ENCODE peak calls at places on chromosome 10, in four cellular contexts. One of them, this sample, is unnamed.

GRCh38 chr10:62492012-62492869 is 118.1 kb downstream of the ZNF365 start:
- DNase-seq in gastrocnemius medialis: no peak
- DNase-seq in GM12865: peak
- DNase-seq in bronchial epithelial cell: peak
- DNase-seq in this sample: peak

GRCh38 chr10:85927952-85928677 is 438.5 kb downstream of the GRID1 start:
- DNase-seq in bronchial epithelial cell: peak
- DNase-seq in gastrocnemius medialis: no peak
- DNase-seq in GM12865: no peak
- DNase-seq in this sample: no peak

GRCh38 chr10:33195608-33196376 is 138.7 kb downstream of the NRP1 start:
- DNase-seq in bronchial epithelial cell: no peak
- DNase-seq in gastrocnemius medialis: no peak
- DNase-seq in GM12865: no peak
- DNase-seq in this sample: no peak

GRCh38 chr10:132724436-132724835 is 61.5 kb downstream of the NKX6-2 start:
- DNase-seq in GM12865: no peak
- DNase-seq in bronchial epithelial cell: no peak
- DNase-seq in gastrocnemius medialis: no peak
- DNase-seq in this sample: peak

GRCh38 chr10:33183658-33184057 is 150.8 kb downstream of the NRP1 start:
- DNase-seq in GM12865: no peak
- DNase-seq in bronchial epithelial cell: no peak
- DNase-seq in gastrocnemius medialis: no peak
- DNase-seq in this sample: peak

GRCh38 chr10:58662314-58662713 is 149.6 kb downstream of the BICC1 start:
- DNase-seq in gastrocnemius medialis: no peak
- DNase-seq in bronchial epithelial cell: peak
- DNase-seq in GM12865: no peak
- DNase-seq in this sample: peak

GRCh38 chr10:57262908-57263307 is 901.8 kb upstream of the ZWINT start:
- DNase-seq in bronchial epithelial cell: no peak
- DNase-seq in GM12865: no peak
- DNase-seq in gastrocnemius medialis: no peak
- DNase-seq in this sample: no peak

GRCh38 chr10:98309366-98310355 is 41.7 kb upstream of the LOXL4 start:
- DNase-seq in bronchial epithelial cell: peak
- DNase-seq in GM12865: peak
- DNase-seq in gastrocnemius medialis: peak
- DNase-seq in this sample: peak

GRCh38 chr10:104546336-104546735 is 94.8 kb upstream of the SORCS3 start:
- DNase-seq in GM12865: no peak
- DNase-seq in bronchial epithelial cell: no peak
- DNase-seq in gastrocnemius medialis: no peak
- DNase-seq in this sample: no peak

GRCh38 chr10:7587865-7588188 is 78.9 kb downstream of the ITIH5 start:
- DNase-seq in bronchial epithelial cell: no peak
- DNase-seq in GM12865: no peak
- DNase-seq in gastrocnemius medialis: no peak
- DNase-seq in this sample: no peak

GRCh38 chr10:69500864-69501468 is 49.7 kb downstream of the TSPAN15 start:
- DNase-seq in bronchial epithelial cell: no peak
- DNase-seq in gastrocnemius medialis: no peak
- DNase-seq in GM12865: no peak
- DNase-seq in this sample: no peak

GRCh38 chr10:123429631-123430257 is 236.4 kb upstream of the GPR26 start:
- DNase-seq in gastrocnemius medialis: no peak
- DNase-seq in bronchial epithelial cell: no peak
- DNase-seq in GM12865: no peak
- DNase-seq in this sample: peak

GRCh38 chr10:28840202-28840601 is 162.9 kb downstream of the BAMBI start:
- DNase-seq in gastrocnemius medialis: no peak
- DNase-seq in bronchial epithelial cell: no peak
- DNase-seq in GM12865: no peak
- DNase-seq in this sample: no peak

GRCh38 chr10:125375210-125375609 is 214.8 kb upstream of the CTBP2 start:
- DNase-seq in bronchial epithelial cell: peak
- DNase-seq in gastrocnemius medialis: no peak
- DNase-seq in GM12865: no peak
- DNase-seq in this sample: no peak

DNA sequence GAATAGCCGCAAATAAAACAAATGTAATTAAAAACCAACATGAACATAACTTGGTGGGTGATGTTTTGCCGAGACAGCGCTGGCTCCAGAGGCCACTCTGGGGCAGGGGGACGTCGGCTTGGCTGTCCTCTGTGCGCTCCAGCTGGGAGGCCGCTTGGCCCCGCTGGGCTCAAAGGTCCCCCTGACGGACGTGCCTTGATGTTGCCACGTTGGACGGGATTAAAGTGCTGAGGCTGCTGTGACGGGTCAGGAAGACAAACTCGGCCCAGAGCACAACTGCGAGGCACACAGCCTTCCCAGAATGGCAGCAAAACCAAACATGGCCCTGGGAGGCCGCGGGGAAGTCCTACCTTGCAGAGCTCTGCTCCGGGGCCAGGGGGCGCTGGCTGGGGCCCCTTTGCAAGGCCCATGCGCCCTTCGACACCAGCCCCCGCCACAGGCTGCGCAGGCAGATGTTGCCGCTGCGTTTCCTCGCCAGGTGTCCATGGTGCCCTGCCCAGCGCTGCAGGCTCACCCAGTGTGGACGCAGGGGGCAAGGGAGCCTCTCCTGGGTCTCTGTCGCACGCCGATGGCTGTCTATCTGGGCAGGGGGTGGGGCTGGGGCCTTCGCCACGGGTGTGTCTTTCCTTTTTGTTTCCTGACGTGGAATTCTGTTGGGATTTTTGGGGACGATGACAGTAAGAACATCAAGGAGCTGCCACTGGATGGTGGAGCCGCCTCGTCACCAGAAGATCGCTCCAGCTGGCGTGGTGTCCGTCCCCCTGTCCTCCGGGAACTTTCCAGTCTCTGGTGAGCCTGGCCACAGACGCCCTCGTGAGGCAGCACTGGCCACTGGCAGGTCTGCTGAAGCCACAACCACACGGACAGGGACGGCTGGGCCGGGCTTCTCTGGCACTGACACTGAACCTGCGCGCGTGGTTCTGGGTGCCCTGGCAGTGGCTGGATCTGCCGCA is 99.6 kb upstream of the DIP2C start:
- DNase-seq in bronchial epithelial cell: peak
- DNase-seq in GM12865: no peak
- DNase-seq in gastrocnemius medialis: peak
- DNase-seq in this sample: peak
- TF ChIP-seq CTCF in bronchial epithelial cell: peak
- TF ChIP-seq CTCF in GM12865: peak
- TF ChIP-seq CTCF in gastrocnemius medialis: peak
- TF ChIP-seq CTCF in this sample: peak

DNA sequence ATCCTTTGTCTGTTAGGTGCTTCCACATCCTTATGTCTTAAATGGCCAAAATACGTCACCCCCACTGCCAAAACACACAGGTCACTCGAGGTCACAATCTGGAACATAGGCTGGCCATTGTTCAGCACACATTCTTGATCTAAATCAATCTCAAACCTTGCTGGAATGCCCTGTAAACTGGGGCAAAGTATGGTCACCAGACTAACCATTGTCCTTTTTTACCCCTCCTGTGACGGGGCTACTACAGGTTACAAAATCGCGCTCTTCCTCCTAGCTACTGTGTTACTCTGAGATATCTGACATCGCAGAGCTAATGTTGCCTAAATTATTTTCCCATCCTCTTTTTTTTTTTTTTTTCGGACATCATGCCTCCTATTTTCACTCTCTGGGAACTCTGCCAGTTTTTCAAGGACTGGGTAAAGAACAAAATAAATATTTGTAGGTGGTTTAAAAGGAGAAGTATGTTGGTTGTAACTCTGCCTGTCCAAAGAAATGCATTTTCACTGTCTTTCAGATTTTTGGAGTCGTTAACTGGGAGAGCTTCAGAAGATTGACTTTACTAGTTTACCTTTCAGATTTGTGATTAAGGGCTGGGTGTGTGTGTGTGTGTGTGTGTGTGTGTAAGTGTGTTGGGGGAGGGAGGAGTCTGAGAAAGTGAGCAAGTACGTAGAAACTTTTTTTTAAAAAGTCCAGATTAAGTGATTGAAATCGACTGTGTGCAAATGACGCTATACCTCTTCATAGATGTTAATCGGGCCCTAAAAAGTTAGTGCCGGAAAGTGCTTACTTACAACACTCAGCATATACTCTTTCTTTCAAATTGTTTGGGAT is 942 bp upstream of the KIAA1217 start:
- DNase-seq in GM12865: no peak
- DNase-seq in bronchial epithelial cell: peak
- DNase-seq in gastrocnemius medialis: peak
- DNase-seq in this sample: no peak
- H3K4me3 ChIP-seq in GM12865: no peak
- H3K4me3 ChIP-seq in bronchial epithelial cell: no peak
- H3K4me3 ChIP-seq in gastrocnemius medialis: peak
- H3K4me3 ChIP-seq in this sample: no peak

DNA sequence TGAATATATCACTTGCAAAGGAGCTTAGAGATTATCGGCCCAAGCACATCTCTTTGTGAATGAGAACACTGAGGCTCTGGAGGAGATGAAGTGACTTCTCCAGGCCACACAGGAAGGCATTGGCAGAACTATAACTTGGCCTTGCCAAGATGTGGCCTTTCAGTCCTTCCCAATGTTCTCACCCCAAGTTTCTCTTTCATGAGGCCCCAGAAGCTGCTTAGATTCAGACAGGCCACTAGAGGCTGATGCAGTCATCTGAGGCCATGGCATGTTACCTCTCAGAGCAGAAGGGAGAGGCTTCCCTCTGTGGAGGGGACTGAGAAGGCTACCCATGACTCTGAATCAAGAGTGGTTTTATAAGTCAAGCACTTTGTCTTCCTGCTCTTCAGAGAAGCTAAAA is 1003.7 kb downstream of the LRMDA start:
- DNase-seq in GM12865: no peak
- DNase-seq in bronchial epithelial cell: no peak
- DNase-seq in gastrocnemius medialis: peak
- DNase-seq in this sample: no peak
- TF ChIP-seq CTCF in GM12865: no peak
- TF ChIP-seq CTCF in bronchial epithelial cell: peak
- TF ChIP-seq CTCF in gastrocnemius medialis: no peak
- TF ChIP-seq CTCF in this sample: peak

GRCh38 chr10:117994771-117995170 is 52.0 kb downstream of the RAB11FIP2 start:
- DNase-seq in bronchial epithelial cell: no peak
- DNase-seq in gastrocnemius medialis: no peak
- DNase-seq in GM12865: no peak
- DNase-seq in this sample: no peak

GRCh38 chr10:117993166-117993565 is 53.6 kb downstream of the RAB11FIP2 start:
- DNase-seq in gastrocnemius medialis: no peak
- DNase-seq in GM12865: no peak
- DNase-seq in bronchial epithelial cell: no peak
- DNase-seq in this sample: no peak

GRCh38 chr10:117991701-117992100 is 55.0 kb downstream of the RAB11FIP2 start:
- DNase-seq in gastrocnemius medialis: no peak
- DNase-seq in bronchial epithelial cell: no peak
- DNase-seq in GM12865: no peak
- DNase-seq in this sample: no peak

GRCh38 chr10:117997673-117998072 is 49.1 kb downstream of the RAB11FIP2 start:
- DNase-seq in gastrocnemius medialis: no peak
- DNase-seq in bronchial epithelial cell: no peak
- DNase-seq in GM12865: no peak
- DNase-seq in this sample: no peak

GRCh38 chr10:117996709-117997108 is 50.0 kb downstream of the RAB11FIP2 start:
- DNase-seq in GM12865: no peak
- DNase-seq in bronchial epithelial cell: no peak
- DNase-seq in gastrocnemius medialis: no peak
- DNase-seq in this sample: no peak
- H3K4me3 ChIP-seq in GM12865: no peak
- H3K4me3 ChIP-seq in bronchial epithelial cell: no peak
- H3K4me3 ChIP-seq in gastrocnemius medialis: no peak
- H3K4me3 ChIP-seq in this sample: no peak

GRCh38 chr10:22590115-22590514 is 124.3 kb downstream of the PIP4K2A start:
- DNase-seq in gastrocnemius medialis: no peak
- DNase-seq in GM12865: no peak
- DNase-seq in bronchial epithelial cell: no peak
- DNase-seq in this sample: peak
- TF ChIP-seq CTCF in gastrocnemius medialis: no peak
- TF ChIP-seq CTCF in GM12865: no peak
- TF ChIP-seq CTCF in bronchial epithelial cell: no peak
- TF ChIP-seq CTCF in this sample: no peak

DNA sequence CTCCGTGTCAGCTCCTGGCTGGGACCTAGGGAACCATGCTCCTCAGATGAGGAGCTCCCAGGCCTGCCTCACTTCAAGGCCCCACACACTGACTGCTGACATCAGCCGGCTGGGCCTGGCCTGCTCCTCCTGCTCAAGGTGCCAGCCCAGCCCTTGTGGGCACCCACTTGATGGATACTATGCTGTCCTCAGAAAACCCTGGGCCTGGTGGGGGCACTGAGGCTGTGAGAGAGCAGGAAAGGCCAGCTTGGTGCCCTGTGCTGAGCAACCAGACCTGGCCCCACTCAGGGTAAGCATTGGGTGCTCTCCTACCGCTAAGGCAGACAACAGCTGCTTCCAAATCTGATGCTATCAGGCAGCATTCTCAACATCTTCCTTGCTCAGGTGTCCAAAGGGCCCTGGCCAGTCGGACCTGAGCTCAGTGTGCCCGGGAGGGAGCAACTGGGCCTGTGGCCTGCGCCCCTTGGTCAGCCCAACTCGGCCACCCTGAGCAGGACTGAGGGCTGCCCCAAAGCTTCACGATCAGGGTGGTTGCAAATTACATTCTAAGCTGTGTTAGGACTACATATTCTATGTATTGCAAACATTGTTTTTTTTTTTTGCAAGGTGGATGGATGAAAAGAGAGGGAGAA is 21.9 kb upstream of the ANTXRL start:
- DNase-seq in gastrocnemius medialis: no peak
- DNase-seq in bronchial epithelial cell: no peak
- DNase-seq in GM12865: no peak
- DNase-seq in this sample: no peak
- H3K4me3 ChIP-seq in gastrocnemius medialis: no peak
- H3K4me3 ChIP-seq in bronchial epithelial cell: no peak
- H3K4me3 ChIP-seq in GM12865: no peak
- H3K4me3 ChIP-seq in this sample: no peak